ENCODE peak calls at places on chromosomes 1 and 21, in seven cellular contexts. W is endothelial cell of umbilical vein; Y is CD8-positive, alpha-beta memory T cell; J is left ventricle myocardium inferior; F is sigmoid colon; S is ascending aorta; Q is A549. L is an unnamed sample. For H3K4me1, the result is how much of the 10 kb centered on the place peaks cover.

GRCh38 chr1:179353546-179353945 is 12.2 kb upstream of the AXDND1 start:
- DNase-seq in W (no peak), Y (no peak), J (peak), F (peak), S (peak), Q (no peak), L (peak)

GRCh38 chr1:93475691-93476090 is 27.8 kb downstream of the FNBP1L start:
- DNase-seq in W (no peak), Y (no peak), J (no peak), F (no peak), S (no peak), Q (no peak), L (peak)

GRCh38 chr1:180458807-180459206 is 43.6 kb downstream of the ACBD6 start:
- DNase-seq in W (no peak), Y (no peak), J (no peak), F (no peak), S (no peak), Q (no peak), L (no peak)

GRCh38 chr1:18077657-18078215 is 29.9 kb upstream of the IGSF21 start:
- DNase-seq in W (no peak), Y (no peak), J (no peak), F (no peak), S (no peak), Q (no peak), L (no peak)

GRCh38 chr21:42731264-42732032 is 78.0 kb downstream of the PDE9A start:
- DNase-seq in W (no peak), Y (no peak), J (no peak), F (peak), S (no peak), Q (no peak), L (no peak)

GRCh38 chr1:161940866-161941591 is 82.6 kb downstream of the OLFML2B start:
- DNase-seq in W (no peak), Y (no peak), J (no peak), F (no peak), S (no peak), Q (no peak), L (no peak)

GRCh38 chr21:44512496-44513388 is 27.3 kb downstream of the KRTAP10-1 start:
- DNase-seq in W (no peak), Y (no peak), J (no peak), F (no peak), S (no peak), Q (no peak), L (no peak)

GRCh38 chr1:41728403-41729202 is 190.1 kb downstream of the HIVEP3 start:
- DNase-seq in W (no peak), Y (peak), J (no peak), F (no peak), S (no peak), Q (no peak), L (peak)

GRCh38 chr1:240337795-240338194 is 246.1 kb downstream of the FMN2 start:
- DNase-seq in W (no peak), Y (no peak), J (no peak), F (peak), S (no peak), Q (no peak), L (peak)

GRCh38 chr1:4045397-4046010 is 145.4 kb upstream of the C1orf174 start:
- DNase-seq in W (no peak), Y (no peak), J (no peak), F (no peak), S (no peak), Q (no peak), L (no peak)

GRCh38 chr1:209756608-209757445 is 974 bp downstream of the TRAF3IP3 start:
- DNase-seq in W (no peak), Y (peak), J (no peak), F (no peak), S (no peak), Q (no peak), L (no peak)

GRCh38 chr1:26907071-26907922 is 6.5 kb downstream of the NR0B2 start:
- DNase-seq in W (peak), Y (no peak), J (no peak), F (no peak), S (no peak), Q (peak), L (peak)

GRCh38 chr1:109625176-109625575 is 5.5 kb downstream of the AMPD2 start:
- DNase-seq in W (no peak), Y (no peak), J (no peak), F (no peak), S (no peak), Q (no peak), L (no peak)

GRCh38 chr1:85849660-85850059 is 141.4 kb upstream of the ZNHIT6 start:
- DNase-seq in W (no peak), Y (no peak), J (no peak), F (no peak), S (no peak), Q (no peak), L (no peak)

GRCh38 chr1:182080955-182081582 is 19.6 kb upstream of the ZNF648 start:
- DNase-seq in W (peak), Y (no peak), J (no peak), F (no peak), S (no peak), Q (peak), L (peak)

GRCh38 chr1:50620680-50621329 is 197.6 kb upstream of the DMRTA2 start:
- DNase-seq in W (peak), Y (no peak), J (no peak), F (no peak), S (no peak), Q (no peak), L (peak)

GRCh38 chr1:180141381-180141934 is 13.2 kb upstream of the QSOX1 start:
- DNase-seq in W (no peak), Y (no peak), J (no peak), F (no peak), S (no peak), Q (no peak), L (no peak)

GRCh38 chr1:22711071-22711470 is 432 bp downstream of the EPHB2 start:
- DNase-seq in W (no peak), Y (no peak), J (no peak), F (no peak), S (no peak), Q (no peak), L (peak)

GRCh38 chr21:44952116-44952928 is 12.5 kb downstream of the SLX9 start:
- DNase-seq in W (no peak), Y (no peak), J (peak), F (no peak), S (peak), Q (no peak), L (peak)

GRCh38 chr1:227913969-227914791 is 33.6 kb downstream of the WNT9A start:
- DNase-seq in W (no peak), Y (no peak), J (no peak), F (no peak), S (no peak), Q (no peak), L (no peak)

GRCh38 chr1:67382292-67382691 is 47.9 kb downstream of the SERBP1 start:
- DNase-seq in W (no peak), Y (no peak), J (no peak), F (no peak), S (no peak), Q (no peak), L (no peak)

GRCh38 chr21:16279658-16280581 is 550.1 kb downstream of the USP25 start:
- DNase-seq in W (peak), Y (no peak), J (peak), F (peak), S (no peak), Q (no peak), L (peak)

GRCh38 chr1:232428036-232428600 is 201.8 kb downstream of the SIPA1L2 start:
- DNase-seq in W (no peak), Y (no peak), J (no peak), F (no peak), S (no peak), Q (no peak), L (peak)

GRCh38 chr1:162028726-162029125 is 5.1 kb upstream of the OLFML2B start:
- DNase-seq in W (peak), Y (no peak), J (no peak), F (no peak), S (no peak), Q (no peak), L (no peak)

GRCh38 chr1:202811296-202812175 is 782 bp downstream of the PCAT6 start:
- DNase-seq in W (no peak), Y (peak), J (peak), F (peak), S (no peak), Q (no peak), L (no peak)

GRCh38 chr1:46432781-46433327 is 38.7 kb downstream of the FAAH start:
- DNase-seq in W (no peak), Y (no peak), J (no peak), F (no peak), S (no peak), Q (no peak), L (no peak)

GRCh38 chr21:20507783-20508182 is 490.4 kb upstream of the NCAM2 start:
- DNase-seq in W (no peak), Y (no peak), J (no peak), F (no peak), S (no peak), Q (no peak), L (no peak)

GRCh38 chr21:46211376-46211775 is 17.2 kb downstream of the LSS start:
- DNase-seq in W (no peak), Y (no peak), J (no peak), F (peak), S (no peak), Q (no peak), L (no peak)

GRCh38 chr1:178189814-178190213 is 95.9 kb downstream of the RASAL2 start:
- DNase-seq in W (peak), Y (no peak), J (no peak), F (no peak), S (no peak), Q (peak), L (peak)

GRCh38 chr1:235943581-235944114 is 76.9 kb upstream of the LYST start:
- DNase-seq in W (no peak), Y (no peak), J (no peak), F (no peak), S (no peak), Q (no peak), L (peak)

GRCh38 chr1:174242856-174243255 is 83.5 kb downstream of the RABGAP1L start:
- DNase-seq in W (no peak), Y (no peak), J (no peak), F (no peak), S (no peak), Q (no peak), L (no peak)

GRCh38 chr1:248730507-248731335 is 24.8 kb downstream of the LYPD8 start:
- DNase-seq in W (no peak), Y (no peak), J (no peak), F (no peak), S (no peak), Q (no peak), L (no peak)

GRCh38 chr1:24123611-24124010 is 11.7 kb upstream of the MYOM3 start:
- DNase-seq in W (no peak), Y (no peak), J (no peak), F (no peak), S (no peak), Q (no peak), L (no peak)

GRCh38 chr1:232805269-232806070 is at the start of gene MAP10:
- DNase-seq in W (peak), Y (peak), J (peak), F (peak), S (peak), Q (peak), L (peak)

GRCh38 chr1:27525296-27526271 is 35.6 kb upstream of the WASF2 start:
- DNase-seq in W (no peak), Y (peak), J (peak), F (peak), S (peak), Q (no peak), L (peak)

GRCh38 chr1:20083178-20083944 is 13.4 kb downstream of the PLA2G5 start:
- DNase-seq in W (no peak), Y (no peak), J (peak), F (no peak), S (no peak), Q (no peak), L (no peak)

GRCh38 chr1:246753670-246754535 is 29.7 kb downstream of the SCCPDH start:
- DNase-seq in W (peak), Y (peak), J (peak), F (peak), S (peak), Q (peak), L (peak)

GRCh38 chr1:82567308-82567707 is 766.6 kb downstream of the ADGRL2 start:
- DNase-seq in W (no peak), Y (no peak), J (no peak), F (no peak), S (no peak), Q (no peak), L (no peak)

GRCh38 chr1:171743014-171743870 is 1.4 kb upstream of the VAMP4 start:
- DNase-seq in W (peak), Y (no peak), J (no peak), F (no peak), S (peak), Q (no peak), L (peak)

DNA sequence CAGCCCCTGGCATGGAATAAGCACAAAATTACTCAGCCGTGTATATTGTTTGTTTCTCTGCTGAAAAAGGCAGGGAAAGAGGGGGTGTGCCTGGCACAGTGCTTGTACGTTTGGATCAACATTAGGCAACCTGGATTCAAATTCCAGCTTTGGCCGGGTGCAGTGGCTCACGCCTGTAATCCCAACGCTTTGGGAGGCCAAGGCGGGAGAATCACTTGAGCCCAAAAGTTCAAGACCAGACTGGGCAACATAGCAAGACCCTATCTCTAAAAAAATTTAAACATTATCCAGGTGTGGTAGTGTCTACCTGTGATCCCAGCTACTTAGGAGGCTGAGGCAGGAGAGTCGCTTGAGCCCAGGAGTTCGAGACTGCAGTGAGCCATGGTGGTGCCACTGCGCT is 152.9 kb upstream of the TMEM51 start:
- DNase-seq in W (no peak), Y (no peak), J (no peak), F (no peak), S (no peak), Q (no peak), L (no peak)
- H3K4me1 ChIP-seq in W (under half), Y (under half), J (under half), F (under half), S (under half), Q (under half), L (under half)

GRCh38 chr1:226695335-226695900 is 43.7 kb downstream of the ITPKB start:
- DNase-seq in W (no peak), Y (no peak), J (no peak), F (no peak), S (no peak), Q (no peak), L (no peak)

GRCh38 chr1:226691257-226691656 is 47.8 kb downstream of the ITPKB start:
- DNase-seq in W (peak), Y (peak), J (no peak), F (no peak), S (no peak), Q (no peak), L (no peak)

GRCh38 chr1:226690460-226690982 is 48.6 kb downstream of the ITPKB start:
- DNase-seq in W (peak), Y (peak), J (no peak), F (peak), S (no peak), Q (no peak), L (peak)

GRCh38 chr1:226692067-226692792 is 46.9 kb downstream of the ITPKB start:
- DNase-seq in W (no peak), Y (no peak), J (no peak), F (no peak), S (no peak), Q (no peak), L (no peak)

GRCh38 chr1:226692868-226693267 is 46.2 kb downstream of the ITPKB start:
- DNase-seq in W (no peak), Y (no peak), J (no peak), F (no peak), S (no peak), Q (no peak), L (no peak)
- H3K4me1 ChIP-seq in W (under half), Y (half or more), J (half or more), F (under half), S (under half), Q (under half), L (under half)

DNA sequence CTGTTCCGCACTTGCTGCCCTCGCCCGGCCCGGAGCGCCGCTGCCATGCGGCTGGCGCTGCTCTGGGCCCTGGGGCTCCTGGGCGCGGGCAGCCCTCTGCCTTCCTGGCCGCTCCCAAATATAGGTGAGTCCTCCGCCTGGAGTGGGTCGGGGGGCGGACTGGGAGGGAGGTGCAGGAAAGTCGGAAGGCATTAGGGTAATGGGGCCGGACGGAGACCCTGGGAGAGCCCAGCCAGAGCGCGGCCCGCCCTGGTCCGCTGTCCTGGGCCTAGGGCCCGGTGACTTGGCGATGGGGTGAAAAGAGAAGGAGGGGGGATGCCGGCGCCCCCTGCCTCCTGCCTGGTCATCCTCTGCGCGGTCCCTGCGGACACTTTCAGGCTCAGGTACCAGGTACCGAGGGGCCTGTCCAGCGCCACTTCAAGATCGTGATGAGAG is 243 bp downstream of the ADAM15 start:
- DNase-seq in W (no peak), Y (no peak), J (no peak), F (no peak), S (no peak), Q (no peak), L (no peak)
- H3K4me1 ChIP-seq in W (under half), Y (under half), J (half or more), F (under half), S (under half), Q (under half), L (under half)

GRCh38 chr1:61295818-61296537 is 213.6 kb downstream of the NFIA start:
- DNase-seq in W (no peak), Y (no peak), J (no peak), F (no peak), S (no peak), Q (no peak), L (no peak)
- H3K4me1 ChIP-seq in W (under half), Y (under half), J (half or more), F (under half), S (under half), Q (under half), L (under half)

L was measured in cardiac muscle cell.